ENCODE peak calls at places on chromosome 18, in eight cellular contexts. C is transverse colon, U is A549, L is Peyer's patch, X is spleen, H is K562, A is ovary, Z is stomach. Q is an unnamed sample.

GRCh38 chr18:36352384-36352783 is 54.9 kb downstream of the FHOD3 start:
- DNase-seq in L (no peak), A (no peak), C (no peak), X (no peak), U (peak), Z (no peak), H (no peak), Q (peak)

GRCh38 chr18:2411381-2411977 is 159.8 kb downstream of the METTL4 start:
- DNase-seq in A (no peak), U (peak), H (no peak), X (no peak), Z (no peak), C (no peak), L (no peak), Q (no peak)

GRCh38 chr18:75421656-75422055 is 5.8 kb downstream of the SMIM21 start:
- DNase-seq in H (no peak), X (no peak), Z (no peak), U (no peak), L (no peak), C (no peak), A (no peak), Q (no peak)

GRCh38 chr18:37684183-37684582 is 118.6 kb upstream of the CELF4 start:
- DNase-seq in U (no peak), X (no peak), A (no peak), Z (no peak), H (no peak), L (no peak), C (no peak), Q (no peak)

GRCh38 chr18:50218432-50219197 is 23.7 kb upstream of the MYO5B start:
- DNase-seq in A (no peak), U (peak), H (no peak), C (peak), X (no peak), Z (peak), L (peak), Q (no peak)

GRCh38 chr18:30828700-30829099 is 213.8 kb downstream of the DSC3 start:
- DNase-seq in Z (no peak), U (no peak), C (no peak), H (no peak), A (no peak), X (no peak), L (no peak), Q (no peak)

GRCh38 chr18:72692086-72692485 is 147.9 kb upstream of the CBLN2 start:
- DNase-seq in H (no peak), A (no peak), Z (no peak), U (no peak), L (no peak), C (peak), X (no peak), Q (no peak)

GRCh38 chr18:41579185-41579584 is 375.8 kb upstream of the PIK3C3 start:
- DNase-seq in H (no peak), U (no peak), A (no peak), X (no peak), Z (no peak), C (no peak), L (no peak), Q (no peak)

GRCh38 chr18:35386600-35387366 is 9.6 kb upstream of the ZNF396 start:
- DNase-seq in U (peak), L (peak), Z (peak), A (peak), H (peak), X (no peak), C (peak), Q (peak)

GRCh38 chr18:35039633-35040032 is 1.6 kb upstream of the MAPRE2 start:
- DNase-seq in H (no peak), U (no peak), A (no peak), X (no peak), Z (no peak), L (no peak), C (no peak), Q (no peak)

GRCh38 chr18:12391487-12392136 is 14.6 kb upstream of the AFG3L2 start:
- DNase-seq in L (peak), H (peak), X (peak), U (peak), C (peak), A (peak), Z (peak), Q (no peak)

GRCh38 chr18:31667185-31667584 is 17.2 kb downstream of the B4GALT6 start:
- DNase-seq in X (no peak), L (no peak), U (no peak), H (no peak), A (no peak), Z (no peak), C (no peak), Q (no peak)

GRCh38 chr18:61261870-61262269 is 71.4 kb upstream of the CDH20 start:
- DNase-seq in U (no peak), L (no peak), Z (no peak), X (no peak), A (no peak), C (no peak), H (no peak), Q (no peak)

GRCh38 chr18:74310411-74310810 is 5.2 kb upstream of the C18orf63 start:
- DNase-seq in A (no peak), U (peak), X (no peak), L (peak), C (no peak), H (no peak), Z (no peak), Q (no peak)

GRCh38 chr18:33839452-33840225 is 261.6 kb downstream of the ASXL3 start:
- DNase-seq in L (no peak), U (peak), X (no peak), C (peak), H (peak), A (no peak), Z (no peak), Q (no peak)

GRCh38 chr18:13451208-13451530 is 232.6 kb downstream of the LDLRAD4 start:
- DNase-seq in A (no peak), H (no peak), U (no peak), X (no peak), C (no peak), Z (peak), L (no peak), Q (no peak)

GRCh38 chr18:11366410-11366809 is 217.0 kb upstream of the PIEZO2 start:
- DNase-seq in H (no peak), Z (no peak), L (no peak), U (peak), X (no peak), A (no peak), C (no peak), Q (no peak)

GRCh38 chr18:6683112-6683876 is 46.2 kb upstream of the ARHGAP28 start:
- DNase-seq in H (peak), A (peak), L (no peak), U (no peak), C (no peak), X (no peak), Z (peak), Q (no peak)

GRCh38 chr18:10787293-10787901 is 261.6 kb downstream of the NAPG start:
- DNase-seq in X (peak), Z (peak), U (peak), H (peak), L (peak), A (peak), C (peak), Q (peak)

GRCh38 chr18:74982946-74983635 is 225.8 kb downstream of the PTGR3 start:
- DNase-seq in U (no peak), H (no peak), X (no peak), Z (no peak), C (no peak), L (no peak), A (no peak), Q (no peak)

GRCh38 chr18:59564516-59564915 is 132.7 kb downstream of the CCBE1 start:
- DNase-seq in X (no peak), U (no peak), A (no peak), C (no peak), H (no peak), L (no peak), Z (no peak), Q (no peak)

GRCh38 chr18:75365230-75365629 is 62.3 kb downstream of the SMIM21 start:
- DNase-seq in X (no peak), U (no peak), A (no peak), L (no peak), H (no peak), Z (no peak), C (no peak), Q (no peak)

GRCh38 chr18:65091737-65092329 is 659.0 kb upstream of the CDH7 start:
- DNase-seq in C (no peak), L (no peak), U (peak), A (no peak), X (no peak), Z (no peak), H (no peak), Q (no peak)

GRCh38 chr18:25275414-25276001 is 76.5 kb downstream of the ZNF521 start:
- DNase-seq in U (no peak), H (no peak), A (no peak), Z (no peak), C (no peak), X (no peak), L (no peak), Q (no peak)
- TF ChIP-seq POLR2A in U (no peak), H (no peak), A (no peak), Z (no peak), C (no peak), X (no peak), L (no peak), Q (no peak)

GRCh38 chr18:48153641-48154481 is 223.4 kb upstream of the SMAD2 start:
- DNase-seq in H (no peak), A (peak), U (peak), Z (peak), X (no peak), L (no peak), C (no peak), Q (no peak)
- TF ChIP-seq POLR2A in H (no peak), A (no peak), U (no peak), Z (no peak), X (no peak), L (no peak), C (no peak), Q (no peak)

GRCh38 chr18:3604626-3605408 is 154.8 kb downstream of the TGIF1 start:
- DNase-seq in C (no peak), H (peak), L (no peak), X (peak), U (peak), A (no peak), Z (no peak), Q (no peak)

GRCh38 chr18:3604260-3604625 is 154.3 kb downstream of the TGIF1 start:
- DNase-seq in X (no peak), L (no peak), C (no peak), H (no peak), A (no peak), U (no peak), Z (no peak), Q (no peak)

GRCh38 chr18:3599861-3600260 is 149.9 kb downstream of the TGIF1 start:
- DNase-seq in U (no peak), Z (no peak), H (no peak), L (no peak), X (no peak), C (no peak), A (no peak), Q (no peak)

GRCh38 chr18:3605562-3606443 is 155.8 kb downstream of the TGIF1 start:
- DNase-seq in C (no peak), X (peak), Z (no peak), A (no peak), L (peak), U (no peak), H (peak), Q (no peak)

DNA sequence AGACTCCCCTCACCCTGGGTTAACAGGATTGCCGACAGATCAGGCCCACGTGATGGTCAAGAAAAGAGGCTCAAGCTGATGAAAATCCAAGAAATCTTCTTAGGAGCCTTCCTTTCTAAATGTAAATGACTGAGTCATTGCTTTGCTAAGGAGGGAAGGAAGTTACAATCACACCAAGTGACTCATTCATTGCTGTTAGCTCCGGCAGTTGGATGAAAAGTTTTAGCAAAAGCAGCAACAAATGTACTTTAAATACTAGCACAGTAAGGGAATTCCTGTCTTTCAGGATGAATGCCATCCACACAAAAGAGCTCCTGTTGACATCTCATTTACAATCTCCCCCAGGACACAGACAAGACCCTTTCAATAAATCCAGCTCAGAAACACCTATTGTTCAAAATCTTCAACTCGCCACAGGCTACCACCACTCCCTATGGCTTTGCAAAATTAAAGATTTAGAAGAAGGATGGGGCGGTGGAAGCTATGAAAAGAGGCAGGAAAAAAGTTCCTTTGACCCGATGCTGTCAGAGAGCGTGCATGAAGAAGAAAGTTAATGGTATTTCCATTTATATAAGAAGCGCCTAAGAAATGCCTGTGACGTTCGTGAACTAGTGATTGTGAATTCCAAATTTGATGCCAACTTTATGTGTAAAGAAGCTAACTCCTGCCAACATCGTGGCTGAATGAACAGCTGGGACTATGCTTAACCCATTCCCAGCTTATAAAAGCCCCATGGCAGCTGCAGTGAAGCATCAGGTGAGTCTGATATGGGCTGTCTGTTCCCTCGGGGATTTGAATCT is 153.7 kb downstream of the TGIF1 start:
- DNase-seq in L (no peak), Z (peak), C (no peak), U (peak), H (peak), X (peak), A (no peak), Q (no peak)
- TF ChIP-seq POLR2A in L (peak), Z (no peak), C (peak), U (peak), H (no peak), X (no peak), A (no peak), Q (no peak)

GRCh38 chr18:45365835-45366234 is 249.4 kb upstream of the SLC14A2 start:
- DNase-seq in U (no peak), L (no peak), C (no peak), X (no peak), H (no peak), A (no peak), Z (no peak), Q (no peak)

GRCh38 chr18:45373286-45373880 is 241.9 kb upstream of the SLC14A2 start:
- DNase-seq in U (no peak), H (no peak), L (no peak), Z (no peak), X (no peak), A (no peak), C (no peak), Q (no peak)

GRCh38 chr18:45374878-45375630 is 240.2 kb upstream of the SLC14A2 start:
- DNase-seq in L (no peak), A (no peak), X (no peak), C (no peak), H (no peak), Z (no peak), U (no peak), Q (no peak)

GRCh38 chr18:45370190-45371010 is 244.9 kb upstream of the SLC14A2 start:
- DNase-seq in L (no peak), C (no peak), Z (no peak), H (no peak), A (no peak), U (no peak), X (no peak), Q (no peak)
- TF ChIP-seq POLR2A in L (no peak), C (no peak), Z (no peak), H (no peak), A (no peak), U (no peak), X (no peak), Q (no peak)

DNA sequence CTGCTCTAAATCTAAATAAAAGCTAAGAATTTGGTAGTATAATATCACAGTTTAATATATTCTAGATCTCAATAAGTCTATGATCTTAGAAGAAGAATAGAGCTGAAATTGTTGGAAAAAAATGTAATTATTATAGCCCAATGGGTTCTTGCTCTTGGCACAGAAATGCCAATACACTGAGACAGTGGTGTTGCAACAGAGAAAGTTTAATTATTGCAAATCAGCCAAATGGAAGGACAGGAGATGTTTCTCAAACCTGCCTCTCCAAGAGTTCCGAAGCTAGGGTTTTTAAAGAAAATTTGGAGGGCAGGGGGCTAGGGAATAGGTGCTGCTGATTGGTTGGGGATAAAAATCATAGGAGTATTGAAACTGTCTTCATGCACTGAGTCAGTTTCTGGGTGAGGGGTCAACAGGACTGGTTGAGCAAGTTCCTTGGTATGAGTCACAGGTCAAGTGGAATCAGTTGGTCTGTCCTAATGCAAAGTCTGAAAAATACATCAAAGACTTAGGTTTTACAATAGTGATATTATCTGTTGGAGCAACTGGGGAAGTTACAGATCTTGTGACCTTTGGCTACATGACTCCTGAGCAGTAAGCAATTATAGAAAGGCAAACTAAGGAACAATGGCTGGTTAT is 228.6 kb downstream of the CD226 start:
- DNase-seq in X (no peak), C (no peak), L (no peak), U (no peak), H (no peak), A (no peak), Z (no peak), Q (no peak)
- TF ChIP-seq POLR2A in X (no peak), C (no peak), L (no peak), U (no peak), H (no peak), A (no peak), Z (no peak), Q (no peak)

GRCh38 chr18:48163184-48164095 is 233.0 kb upstream of the SMAD2 start:
- DNase-seq in U (no peak), A (no peak), C (no peak), H (no peak), L (no peak), X (no peak), Z (no peak), Q (no peak)

GRCh38 chr18:48161911-48162698 is 231.6 kb upstream of the SMAD2 start:
- DNase-seq in A (no peak), C (no peak), U (peak), X (no peak), H (no peak), Z (peak), L (no peak), Q (no peak)

GRCh38 chr18:48160622-48161021 is 230.2 kb upstream of the SMAD2 start:
- DNase-seq in L (no peak), X (no peak), U (no peak), Z (no peak), C (no peak), H (no peak), A (no peak), Q (no peak)

GRCh38 chr18:48159816-48160215 is 229.4 kb upstream of the SMAD2 start:
- DNase-seq in C (no peak), X (no peak), U (no peak), A (no peak), Z (no peak), L (no peak), H (no peak), Q (no peak)

DNA sequence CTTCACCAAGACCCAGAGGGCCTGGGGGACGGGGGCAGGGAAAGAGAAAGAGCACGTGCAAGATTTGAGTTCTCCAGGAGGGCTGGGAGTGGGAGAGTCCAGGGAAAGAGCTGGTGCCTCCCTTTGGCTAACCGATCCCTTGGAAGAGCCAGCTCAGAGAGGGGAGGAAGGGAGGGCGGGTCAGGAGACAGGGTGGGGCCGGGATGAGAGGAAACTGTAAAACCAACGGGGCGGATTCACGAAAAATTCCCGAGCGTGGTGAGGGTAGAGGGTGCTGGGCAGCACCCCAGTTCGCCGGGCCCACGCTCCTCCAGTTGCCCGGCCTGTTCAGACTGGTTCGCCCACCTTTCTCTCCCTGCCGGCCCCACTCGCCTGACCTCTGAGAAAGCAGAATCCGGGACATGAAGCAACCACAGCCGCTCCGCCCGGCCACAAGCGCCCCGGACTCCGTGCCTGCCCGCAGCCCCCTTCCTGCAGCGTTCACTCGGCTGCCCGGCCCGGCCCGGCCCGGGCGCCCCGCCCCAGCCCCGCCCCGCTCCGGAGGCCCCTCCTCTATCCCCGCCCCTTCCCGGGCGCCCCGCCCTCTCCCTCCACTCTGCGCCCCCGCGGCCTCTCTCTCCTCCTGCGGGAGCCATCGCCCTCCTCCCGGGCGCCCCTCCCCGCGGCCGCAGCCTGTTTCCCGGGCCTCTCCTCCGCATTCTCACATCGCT is 230.9 kb upstream of the SMAD2 start:
- DNase-seq in H (peak), Z (peak), L (peak), A (peak), C (peak), U (peak), X (peak), Q (no peak)
- TF ChIP-seq POLR2A in H (no peak), Z (no peak), L (peak), A (peak), C (peak), U (peak), X (no peak), Q (no peak)

DNA sequence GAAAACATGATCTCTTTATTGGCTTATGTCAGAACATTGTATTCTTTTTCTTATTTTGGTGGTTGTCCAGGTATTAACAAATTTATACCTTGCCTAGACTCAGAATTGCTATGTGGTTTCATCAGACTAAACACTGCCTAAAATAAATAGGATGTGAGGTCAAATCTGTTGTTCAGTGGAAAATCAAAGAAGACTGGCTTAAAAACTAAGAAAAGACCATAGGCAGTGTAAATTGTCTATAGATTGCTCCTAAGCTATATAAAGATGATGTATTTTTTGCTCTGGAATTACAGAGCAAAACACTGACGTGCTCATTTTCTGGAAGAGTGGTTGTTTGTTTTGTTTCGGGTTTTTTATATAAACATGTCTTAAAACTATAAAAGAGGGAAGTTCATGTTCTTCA is 266.1 kb downstream of the ALPK2 start:
- DNase-seq in Z (no peak), U (no peak), A (no peak), H (no peak), C (no peak), L (no peak), X (no peak), Q (no peak)
- TF ChIP-seq POLR2A in Z (no peak), U (no peak), A (no peak), H (no peak), C (no peak), L (no peak), X (no peak), Q (no peak)

GRCh38 chr18:77124452-77124922 is 8.1 kb downstream of the MBP start:
- DNase-seq in A (no peak), C (no peak), Z (no peak), H (no peak), X (peak), U (no peak), L (peak), Q (no peak)
- TF ChIP-seq POLR2A in A (no peak), C (no peak), Z (no peak), H (no peak), X (no peak), U (no peak), L (no peak), Q (no peak)

GRCh38 chr18:3626927-3627240 is 176.9 kb downstream of the TGIF1 start:
- DNase-seq in U (no peak), L (no peak), Z (no peak), C (no peak), A (no peak), H (no peak), X (no peak), Q (no peak)

GRCh38 chr18:3624818-3625716 is 175.1 kb downstream of the TGIF1 start:
- DNase-seq in A (no peak), L (peak), U (peak), H (peak), C (peak), Z (peak), X (no peak), Q (no peak)

GRCh38 chr18:3625717-3626091 is 175.7 kb downstream of the TGIF1 start:
- DNase-seq in L (no peak), H (no peak), A (no peak), Z (no peak), C (no peak), U (no peak), X (no peak), Q (no peak)

GRCh38 chr18:3624546-3624817 is 174.5 kb downstream of the TGIF1 start:
- DNase-seq in C (no peak), L (no peak), A (no peak), Z (no peak), X (no peak), H (peak), U (no peak), Q (no peak)

GRCh38 chr18:3623769-3624545 is 174.0 kb downstream of the TGIF1 start:
- DNase-seq in L (peak), H (peak), X (no peak), Z (peak), U (peak), A (peak), C (peak), Q (no peak)
- TF ChIP-seq POLR2A in L (peak), H (peak), X (no peak), Z (no peak), U (peak), A (no peak), C (peak), Q (no peak)

Q was measured in esophagus muscularis mucosa.